ENCODE peak calls at places on chromosomes 5 and 9, in four cellular contexts. U is HepG2, E is uterus, L is right atrium auricular region. G is an unnamed sample.

GRCh38 chr9:99259231-99259918 is 37.3 kb downstream of the SEC61B start:
- DNase-seq in U (no peak), E (peak), L (peak), G (peak)

GRCh38 chr5:38780950-38781349 is 64.9 kb upstream of the OSMR start:
- DNase-seq in U (no peak), E (peak), L (peak), G (peak)

GRCh38 chr9:87678650-87679355 is 47.1 kb upstream of the CTSL start:
- DNase-seq in U (peak), E (peak), L (peak), G (no peak)

GRCh38 chr9:137590469-137591383 is at the start of gene ZMYND19:
- DNase-seq in U (peak), E (peak), L (peak), G (peak)

GRCh38 chr5:106757672-106758071 is 913.1 kb downstream of the EFNA5 start:
- DNase-seq in U (no peak), E (no peak), L (no peak), G (no peak)

GRCh38 chr9:129838707-129839259 is 3.5 kb downstream of the USP20 start:
- DNase-seq in U (no peak), E (no peak), L (no peak), G (no peak)

GRCh38 chr5:56838409-56839039 is 23.2 kb downstream of the MAP3K1 start:
- DNase-seq in U (peak), E (no peak), L (no peak), G (no peak)

GRCh38 chr9:34578241-34579096 is 11.1 kb downstream of the CNTFR start:
- DNase-seq in U (no peak), E (no peak), L (no peak), G (no peak)

GRCh38 chr5:174717826-174718455 is 6.4 kb upstream of the MSX2 start:
- DNase-seq in U (no peak), E (no peak), L (no peak), G (no peak)

GRCh38 chr5:88085462-88085861 is 183.2 kb downstream of the TMEM161B start:
- DNase-seq in U (no peak), E (no peak), L (no peak), G (no peak)

GRCh38 chr9:79654591-79654990 is 82.8 kb downstream of the TLE4 start:
- DNase-seq in U (no peak), E (no peak), L (no peak), G (no peak)

GRCh38 chr9:79652598-79652997 is 80.8 kb downstream of the TLE4 start:
- DNase-seq in U (no peak), E (no peak), L (no peak), G (no peak)

GRCh38 chr9:79655571-79655970 is 83.8 kb downstream of the TLE4 start:
- DNase-seq in U (no peak), E (no peak), L (no peak), G (no peak)

GRCh38 chr9:79656127-79656526 is 84.4 kb downstream of the TLE4 start:
- DNase-seq in U (no peak), E (no peak), L (no peak), G (no peak)

GRCh38 chr9:79651251-79651795 is 79.6 kb downstream of the TLE4 start:
- DNase-seq in U (no peak), E (no peak), L (no peak), G (no peak)
- TF ChIP-seq CTCF in U (no peak), E (no peak), L (no peak), G (no peak)

GRCh38 chr5:67209141-67209771 is 12.7 kb upstream of the CD180 start:
- DNase-seq in U (peak), E (peak), L (peak), G (no peak)
- H3K4me3 ChIP-seq in U (no peak), E (no peak), L (no peak), G (no peak)

GRCh38 chr5:112630246-112631009 is 107.3 kb upstream of the APC start:
- DNase-seq in U (no peak), E (no peak), L (no peak), G (no peak)
- H3K27ac ChIP-seq in U (no peak), E (no peak), L (no peak), G (no peak)

DNA sequence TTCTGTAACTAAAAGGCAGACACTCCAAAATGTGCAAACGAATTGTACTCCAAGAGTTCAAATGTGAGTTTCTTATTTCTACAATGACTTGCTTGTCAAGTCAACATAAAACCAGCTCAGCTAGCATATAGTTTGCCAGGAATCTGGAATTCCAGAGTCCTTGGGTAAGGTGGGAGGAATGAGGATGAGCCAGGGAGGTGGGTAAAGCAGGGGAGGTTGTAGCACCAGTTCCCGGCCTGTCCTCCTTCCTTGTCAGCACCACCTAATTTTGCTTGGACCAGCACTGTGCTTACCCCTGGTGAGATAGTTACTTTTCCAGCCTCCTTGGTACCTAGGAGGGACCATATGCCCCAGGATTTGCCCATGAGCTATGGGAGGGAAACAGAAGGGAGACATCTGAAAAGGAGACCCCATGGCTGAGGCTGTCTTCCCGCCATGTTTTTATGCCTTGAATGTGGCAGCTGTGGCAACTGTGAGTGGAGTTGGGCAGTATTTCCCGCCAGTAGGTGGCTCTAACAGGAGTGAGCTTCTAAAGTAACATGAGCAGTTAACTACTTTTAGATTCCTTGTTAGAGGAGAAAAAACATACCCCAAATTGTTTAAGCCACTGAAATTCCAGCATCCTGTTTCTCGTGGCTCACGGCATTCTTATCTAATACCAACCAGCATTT is 302.5 kb downstream of the TENT4A start:
- DNase-seq in U (no peak), E (no peak), L (no peak), G (no peak)
- TF ChIP-seq CTCF in U (peak), E (no peak), L (no peak), G (no peak)

DNA sequence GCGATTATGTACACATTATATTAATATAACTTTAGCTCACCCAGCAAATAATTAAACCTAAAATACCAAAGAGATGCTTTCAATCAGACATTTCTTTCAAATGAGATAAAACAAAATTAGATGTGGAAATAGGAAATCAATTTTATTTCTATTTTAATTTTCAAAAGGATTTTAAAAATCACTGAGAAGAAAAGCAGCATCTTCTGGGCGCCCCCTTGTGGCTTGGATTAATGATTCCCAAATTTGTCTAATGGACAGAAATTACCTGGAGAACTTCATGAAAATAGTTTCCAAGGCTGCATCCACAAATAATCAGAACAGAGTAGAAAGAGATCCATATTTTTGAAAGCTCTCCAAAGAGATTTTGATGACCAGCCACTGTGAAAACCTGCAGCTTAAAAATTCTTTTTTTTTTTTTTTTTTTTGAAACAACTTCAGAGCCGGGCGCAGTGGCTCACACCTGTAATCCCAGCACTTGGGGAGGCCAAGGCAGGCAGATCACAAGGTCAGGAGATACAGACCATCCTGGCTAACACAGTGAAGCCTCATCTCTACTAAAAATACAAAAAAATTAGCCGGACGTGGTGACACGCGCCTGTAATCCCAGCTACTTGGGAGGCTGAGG is 50.9 kb upstream of the CEMIP2 start:
- DNase-seq in U (peak), E (no peak), L (no peak), G (peak)
- H3K4me3 ChIP-seq in U (no peak), E (no peak), L (no peak), G (no peak)

GRCh38 chr5:142840591-142840990 is 70.4 kb downstream of the ARHGAP26 start:
- DNase-seq in U (no peak), E (no peak), L (no peak), G (no peak)

GRCh38 chr5:142844881-142845280 is 74.7 kb downstream of the ARHGAP26 start:
- DNase-seq in U (no peak), E (no peak), L (no peak), G (no peak)

GRCh38 chr5:142845402-142845901 is 75.3 kb downstream of the ARHGAP26 start:
- DNase-seq in U (no peak), E (no peak), L (no peak), G (no peak)

GRCh38 chr5:142841511-142842255 is 71.5 kb downstream of the ARHGAP26 start:
- DNase-seq in U (no peak), E (peak), L (peak), G (peak)

DNA sequence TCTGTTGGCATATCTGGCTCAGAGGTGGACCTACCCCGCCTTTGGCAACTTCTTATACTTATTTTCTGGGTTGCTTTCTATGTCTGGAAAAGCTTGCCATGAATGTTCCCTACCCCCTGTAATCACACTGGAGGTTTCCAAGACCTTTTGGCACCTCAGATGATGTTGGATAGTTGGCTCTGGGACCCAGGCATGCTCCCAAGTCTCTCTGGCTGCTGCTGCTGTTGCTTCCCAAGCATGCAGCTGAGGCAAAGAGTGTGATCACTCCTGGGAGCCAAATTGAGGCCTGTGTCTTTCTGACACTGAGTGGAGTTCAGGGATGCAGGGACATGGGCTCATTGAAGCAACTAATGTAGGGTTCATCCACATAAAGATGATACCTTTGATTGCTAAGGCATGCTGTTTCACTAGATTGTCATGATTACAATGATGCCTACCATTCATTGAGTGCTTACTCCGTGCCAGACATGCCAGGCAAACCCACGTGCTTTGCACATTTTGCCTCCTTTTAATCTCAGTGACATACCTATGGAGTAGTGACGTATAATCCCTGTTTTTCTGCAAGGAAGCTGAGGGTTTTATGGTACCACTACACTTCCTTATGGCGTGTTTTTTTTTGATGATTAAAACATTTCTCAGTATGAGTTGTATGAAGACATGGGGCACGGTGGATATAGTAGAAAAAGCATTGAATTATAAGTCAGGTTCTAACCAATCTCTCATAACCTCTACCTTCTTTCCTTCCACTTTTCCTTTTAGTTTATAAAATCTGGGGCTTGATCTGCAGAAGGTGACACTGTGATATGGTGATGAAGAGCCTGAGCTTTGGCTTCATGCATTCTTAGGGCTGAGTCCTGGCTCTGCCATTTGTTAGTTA is 73.1 kb downstream of the ARHGAP26 start:
- DNase-seq in U (no peak), E (peak), L (no peak), G (peak)
- H3K27ac ChIP-seq in U (no peak), E (peak), L (peak), G (no peak)

DNA sequence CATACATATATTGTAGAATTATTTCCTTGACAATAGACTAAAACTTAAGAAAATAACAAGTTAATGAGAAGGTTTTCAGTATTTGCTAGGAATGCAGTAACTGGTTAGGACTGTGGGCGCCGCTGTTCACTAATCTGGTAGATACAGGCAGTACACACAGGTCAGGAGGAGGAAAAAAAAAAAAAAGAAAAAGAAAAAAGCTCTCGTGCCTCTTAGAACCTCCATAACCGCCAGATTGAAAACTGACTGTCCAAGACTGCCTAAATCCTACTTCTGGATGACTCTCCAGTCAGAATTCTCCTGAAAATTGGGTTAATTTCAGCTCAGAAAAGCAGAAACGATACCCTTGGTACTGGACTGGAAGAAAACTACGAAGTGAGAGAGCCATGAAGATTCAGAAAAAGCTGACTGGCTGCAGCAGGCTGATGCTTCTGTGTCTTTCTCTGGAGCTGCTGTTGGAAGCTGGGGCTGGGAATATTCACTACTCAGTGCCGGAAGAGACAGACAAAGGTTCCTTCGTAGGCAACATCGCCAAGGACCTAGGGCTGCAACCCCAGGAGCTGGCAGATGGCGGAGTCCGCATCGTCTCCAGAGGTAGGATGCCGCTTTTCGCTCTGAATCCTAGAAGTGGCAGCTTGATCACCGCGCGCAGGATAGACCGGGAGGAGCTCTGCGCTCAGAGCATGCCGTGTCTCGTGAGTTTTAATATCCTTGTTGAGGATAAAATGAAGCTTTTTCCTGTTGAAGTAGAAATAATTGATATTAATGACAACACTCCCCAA is at the start of gene PCDHGA1:
- DNase-seq in U (peak), E (no peak), L (no peak), G (no peak)
- TF ChIP-seq CTCF in U (peak), E (no peak), L (peak), G (peak)